ENCODE peak calls at places on chromosomes 6 and 20, in ten cellular contexts. B, W, M, V, E, K, T, F, L and A are unnamed samples. For H3K4me1, the result is how much of the 10 kb centered on the place peaks cover.

GRCh38 chr6:90375681-90376439 is 79.2 kb upstream of the BACH2 start:
- DNase-seq in F (no peak), K (no peak), M (no peak), T (no peak), L (no peak), E (no peak), V (no peak), W (peak), B (no peak), A (no peak)

GRCh38 chr6:161961796-161962195 is 687.9 kb upstream of the AGPAT4 start:
- DNase-seq in T (no peak), M (no peak), F (no peak), K (no peak), B (no peak), E (no peak), L (no peak), V (no peak), W (no peak), A (no peak)

GRCh38 chr6:37862415-37862814 is 42.9 kb downstream of the ZFAND3 start:
- DNase-seq in K (no peak), V (no peak), B (no peak), T (peak), L (peak), F (no peak), E (no peak), M (peak), W (no peak), A (no peak)

GRCh38 chr20:51313275-51313898 is 229.1 kb downstream of the NFATC2 start:
- DNase-seq in B (no peak), L (no peak), T (no peak), M (no peak), V (no peak), F (no peak), E (no peak), K (no peak), W (no peak), A (peak)

GRCh38 chr6:13454286-13455221 is 32.8 kb downstream of the GFOD1 start:
- DNase-seq in W (peak), E (peak), K (no peak), L (no peak), M (peak), B (peak), F (peak), T (no peak), V (no peak), A (peak)

GRCh38 chr6:2433686-2434085 is 188.3 kb upstream of the GMDS start:
- DNase-seq in K (peak), W (no peak), L (no peak), M (no peak), T (no peak), E (no peak), B (no peak), F (no peak), V (no peak), A (no peak)

GRCh38 chr20:22495789-22496188 is 88.6 kb downstream of the FOXA2 start:
- DNase-seq in W (no peak), L (no peak), M (no peak), B (no peak), T (no peak), V (no peak), K (no peak), E (no peak), F (no peak), A (no peak)

GRCh38 chr6:168258795-168259194 is 60.8 kb downstream of the DACT2 start:
- DNase-seq in K (no peak), W (no peak), T (no peak), L (no peak), E (no peak), V (no peak), B (no peak), M (no peak), F (no peak), A (no peak)

GRCh38 chr6:35496036-35496850 is 636 bp downstream of the TEAD3 start:
- DNase-seq in K (peak), M (no peak), E (no peak), V (no peak), B (no peak), T (no peak), F (no peak), W (peak), L (peak), A (no peak)

GRCh38 chr20:11976966-11977365 is 59.3 kb downstream of the BTBD3 start:
- DNase-seq in W (no peak), M (no peak), K (no peak), F (no peak), T (no peak), L (no peak), E (no peak), B (no peak), V (no peak), A (no peak)

GRCh38 chr6:106099235-106099537 is 13.1 kb downstream of the PRDM1 start:
- DNase-seq in F (no peak), L (no peak), E (no peak), M (no peak), B (no peak), V (no peak), K (no peak), T (no peak), W (peak), A (no peak)

GRCh38 chr6:130575971-130576370 is 210.2 kb downstream of the TMEM200A start:
- DNase-seq in E (no peak), W (no peak), L (no peak), M (no peak), F (no peak), K (no peak), T (no peak), V (no peak), B (peak), A (no peak)

GRCh38 chr6:78611097-78611625 is 256.2 kb upstream of the IRAK1BP1 start:
- DNase-seq in E (no peak), W (no peak), L (peak), T (no peak), V (no peak), F (no peak), M (no peak), B (no peak), K (no peak), A (no peak)

GRCh38 chr6:168703970-168704369 is 263.0 kb downstream of the SMOC2 start:
- DNase-seq in M (no peak), W (peak), L (no peak), E (no peak), K (no peak), V (no peak), B (no peak), T (no peak), F (no peak), A (no peak)

GRCh38 chr6:74826318-74826717 is 379.5 kb downstream of the COL12A1 start:
- DNase-seq in K (no peak), W (no peak), M (no peak), B (no peak), E (no peak), F (no peak), T (no peak), L (no peak), V (no peak), A (no peak)

GRCh38 chr6:138307352-138307751 is 70.4 kb upstream of the SMIM28 start:
- DNase-seq in M (no peak), W (peak), F (peak), T (no peak), L (no peak), B (no peak), E (no peak), V (no peak), K (no peak), A (peak)

GRCh38 chr6:69985180-69985579 is 118.8 kb downstream of the COL19A1 start:
- DNase-seq in T (no peak), M (no peak), E (no peak), L (no peak), K (no peak), W (no peak), B (no peak), V (no peak), F (no peak), A (no peak)

GRCh38 chr20:23270427-23270911 is 80.1 kb upstream of the NXT1 start:
- DNase-seq in T (no peak), F (no peak), M (no peak), W (peak), L (no peak), E (no peak), V (peak), B (no peak), K (peak), A (peak)

GRCh38 chr6:45614488-45615285 is 237.0 kb upstream of the SUPT3H start:
- DNase-seq in M (no peak), K (no peak), B (no peak), W (no peak), V (no peak), E (no peak), F (no peak), L (no peak), T (no peak), A (no peak)

GRCh38 chr6:39088331-39088730 is 26.7 kb downstream of the SAYSD1 start:
- DNase-seq in K (no peak), B (no peak), L (peak), M (peak), E (peak), F (peak), V (no peak), T (peak), W (peak), A (peak)

GRCh38 chr20:4998160-4998651 is 3.1 kb downstream of the SLC23A2 start:
- DNase-seq in E (no peak), F (no peak), W (no peak), K (no peak), M (no peak), L (peak), B (no peak), T (no peak), V (no peak), A (no peak)

GRCh38 chr20:48791666-48792071 is 36.1 kb downstream of the PREX1 start:
- DNase-seq in F (no peak), V (no peak), B (no peak), W (peak), K (no peak), E (no peak), L (no peak), M (no peak), T (no peak), A (peak)

GRCh38 chr6:28981833-28982475 is 23.2 kb downstream of the ZNF311 start:
- DNase-seq in E (peak), L (peak), B (peak), T (peak), K (peak), V (peak), W (peak), M (peak), F (peak), A (peak)

GRCh38 chr6:90098025-90098474 is 198.6 kb downstream of the BACH2 start:
- DNase-seq in L (no peak), B (no peak), T (no peak), F (peak), K (peak), E (peak), W (peak), M (peak), V (peak), A (peak)

GRCh38 chr20:53032021-53033001 is 60.2 kb downstream of the TSHZ2 start:
- DNase-seq in W (peak), B (no peak), T (no peak), F (peak), L (no peak), M (peak), V (no peak), E (no peak), K (no peak), A (no peak)

GRCh38 chr20:45861157-45862075 is 4.0 kb downstream of the ZSWIM3 start:
- DNase-seq in M (no peak), V (no peak), K (no peak), F (no peak), T (no peak), B (no peak), L (no peak), W (no peak), E (no peak), A (peak)

DNA sequence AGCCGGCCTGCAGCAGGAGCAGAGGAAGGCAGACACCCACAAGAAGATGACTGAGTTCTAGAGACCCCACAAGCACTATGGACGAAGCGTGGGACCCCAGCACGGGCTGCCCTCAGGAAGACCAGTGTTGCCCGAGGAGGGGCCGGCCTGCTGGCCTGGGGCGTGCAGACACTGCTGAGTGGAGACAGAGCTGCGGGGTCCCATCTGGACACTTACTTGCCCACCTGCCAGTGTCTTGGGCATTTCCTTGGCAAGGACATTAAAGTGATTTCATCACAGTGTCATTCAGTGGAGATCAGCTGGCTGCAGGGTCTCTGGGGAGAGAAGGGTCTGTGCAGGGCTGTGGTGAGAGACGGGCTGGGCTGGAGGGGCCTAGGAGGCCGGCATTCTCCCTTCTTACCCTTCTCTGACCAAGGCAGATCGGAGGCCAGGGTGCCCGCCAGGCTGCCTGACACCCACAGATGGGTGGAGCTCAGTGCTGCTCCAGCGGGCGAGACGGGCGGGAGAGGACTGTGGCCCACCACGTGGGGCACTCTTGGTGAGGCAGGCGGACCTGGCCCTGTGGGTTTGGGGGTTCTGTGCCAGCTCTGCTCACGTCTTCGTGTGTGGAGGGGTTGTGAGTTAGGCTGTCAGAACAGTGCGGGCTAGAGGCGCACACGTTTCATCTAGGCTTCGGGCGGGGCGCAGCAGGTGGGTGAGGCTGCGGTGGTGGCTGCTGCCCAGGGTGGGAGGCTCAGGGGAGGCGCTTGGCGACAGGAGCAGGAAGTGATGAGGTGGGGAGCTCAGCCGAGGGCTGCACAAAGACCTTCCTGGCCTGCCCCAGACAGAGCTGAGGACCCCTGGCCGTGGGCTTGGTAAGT is at the start of gene LIME1:
- DNase-seq in M (peak), T (peak), B (peak), E (no peak), L (no peak), F (no peak), W (no peak), V (no peak), K (peak), A (no peak)
- H3K4me1 ChIP-seq in M (under half), T (under half), B (under half), E (under half), L (under half), F (under half), W (under half), V (under half), K (under half), A (under half)

GRCh38 chr6:157222201-157222981 is 100.9 kb downstream of the TMEM242 start:
- DNase-seq in E (peak), V (no peak), B (no peak), L (no peak), K (no peak), M (no peak), T (no peak), F (no peak), W (no peak), A (no peak)

GRCh38 chr6:157224178-157224956 is 99.0 kb downstream of the TMEM242 start:
- DNase-seq in E (peak), F (no peak), L (no peak), B (no peak), W (no peak), M (no peak), V (no peak), T (no peak), K (peak), A (no peak)

GRCh38 chr6:157224957-157225574 is 98.3 kb downstream of the TMEM242 start:
- DNase-seq in W (no peak), K (no peak), F (no peak), M (no peak), L (no peak), V (no peak), T (no peak), E (peak), B (no peak), A (no peak)

GRCh38 chr6:157223021-157223430 is 100.3 kb downstream of the TMEM242 start:
- DNase-seq in B (no peak), M (no peak), V (no peak), F (no peak), L (no peak), E (peak), K (no peak), W (no peak), T (no peak), A (no peak)

GRCh38 chr6:157223486-157223885 is 99.8 kb downstream of the TMEM242 start:
- DNase-seq in K (no peak), M (no peak), E (peak), L (no peak), T (no peak), W (no peak), F (no peak), B (no peak), V (no peak), A (no peak)
- H3K4me1 ChIP-seq in K (under half), M (under half), E (under half), L (under half), T (under half), W (under half), F (under half), B (half or more), V (under half), A (under half)

GRCh38 chr6:143957679-143958274 is 50.3 kb downstream of the PLAGL1 start:
- DNase-seq in K (no peak), V (no peak), E (no peak), F (no peak), L (no peak), B (no peak), T (no peak), M (no peak), W (no peak), A (no peak)
- H3K4me1 ChIP-seq in K (under half), V (under half), E (under half), F (under half), L (half or more), B (under half), T (under half), M (under half), W (under half), A (under half)

DNA sequence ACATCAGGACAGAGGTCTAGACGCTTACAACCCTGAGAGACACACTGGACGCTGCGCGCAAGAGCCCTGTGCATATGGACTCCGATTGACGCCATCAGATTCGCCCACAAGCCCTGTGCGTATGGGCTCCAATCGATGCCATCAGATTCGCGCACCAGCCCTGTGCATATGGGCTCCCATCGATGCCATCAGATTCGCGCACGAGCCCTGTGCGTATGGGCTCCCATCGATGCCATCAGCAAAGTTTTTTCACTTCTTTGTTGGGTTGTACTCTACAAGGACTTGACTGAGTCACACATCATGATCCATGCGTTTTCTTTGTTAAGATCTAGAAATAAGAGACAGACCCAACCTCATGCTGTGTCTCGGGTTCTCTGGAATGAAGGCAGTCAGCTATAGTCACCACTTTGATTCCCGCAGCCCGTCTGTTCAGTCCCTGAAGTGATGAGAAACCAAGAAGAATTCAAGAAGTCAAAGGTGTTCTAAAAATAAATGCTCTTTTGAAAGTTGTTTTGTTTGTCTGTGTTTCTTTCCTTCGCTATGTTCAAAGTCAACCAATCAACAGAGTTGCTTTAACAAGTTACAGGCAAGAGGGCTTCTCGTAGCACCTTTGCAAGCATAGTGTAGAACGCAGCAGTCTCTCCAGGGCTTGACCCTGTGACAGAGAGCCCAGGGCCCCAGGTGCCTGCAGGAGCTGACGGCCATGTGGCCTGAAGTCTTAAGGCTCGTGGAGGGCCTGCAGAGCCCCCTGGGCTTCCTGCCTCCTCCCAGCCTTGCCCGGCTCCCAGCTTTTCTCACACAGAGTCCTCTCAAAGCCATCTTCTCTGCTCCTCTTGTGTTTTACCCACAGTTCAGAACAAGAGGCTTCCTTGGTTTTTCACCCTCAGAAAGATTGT is 7.9 kb downstream of the RPS6KA2 start:
- DNase-seq in T (no peak), V (no peak), E (no peak), K (no peak), L (no peak), F (no peak), M (no peak), W (peak), B (no peak), A (no peak)
- H3K4me1 ChIP-seq in T (under half), V (under half), E (half or more), K (under half), L (under half), F (half or more), M (under half), W (under half), B (under half), A (half or more)

GRCh38 chr6:111558690-111559192 is 46.9 kb downstream of the TRAF3IP2 start:
- DNase-seq in M (no peak), E (no peak), V (no peak), B (no peak), K (no peak), F (no peak), W (no peak), T (no peak), L (no peak), A (no peak)

GRCh38 chr6:111552999-111553398 is 52.7 kb downstream of the TRAF3IP2 start:
- DNase-seq in M (no peak), F (no peak), E (no peak), K (no peak), B (no peak), V (no peak), L (no peak), T (no peak), W (no peak), A (no peak)

GRCh38 chr6:111555041-111555440 is 50.6 kb downstream of the TRAF3IP2 start:
- DNase-seq in L (no peak), V (no peak), M (no peak), E (no peak), F (no peak), K (no peak), T (no peak), B (no peak), W (peak), A (no peak)

GRCh38 chr6:111553580-111553979 is 52.1 kb downstream of the TRAF3IP2 start:
- DNase-seq in V (no peak), T (no peak), M (no peak), L (no peak), E (no peak), W (no peak), F (no peak), K (no peak), B (no peak), A (no peak)

DNA sequence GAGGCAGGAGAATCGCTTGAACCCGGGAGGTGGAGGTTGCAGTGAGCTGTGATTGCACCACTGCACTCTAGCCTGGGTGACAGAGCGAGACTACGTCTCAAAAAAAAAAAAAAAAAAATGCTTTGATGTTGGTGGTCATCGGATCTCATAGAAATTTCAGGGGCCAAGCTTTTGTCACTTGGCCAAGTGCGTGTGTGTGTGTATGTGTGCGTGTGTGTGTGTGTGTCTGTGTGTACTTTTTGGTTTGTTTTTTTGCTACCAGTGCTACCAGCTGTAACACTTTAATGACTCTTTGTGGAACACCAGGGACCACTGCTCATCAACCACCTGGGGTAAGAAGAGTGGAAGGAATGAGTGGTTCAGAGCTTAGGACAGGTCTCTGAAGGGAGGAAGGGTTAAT is 49.7 kb downstream of the TRAF3IP2 start:
- DNase-seq in F (no peak), W (no peak), E (no peak), B (no peak), K (no peak), V (no peak), L (no peak), M (no peak), T (no peak), A (no peak)
- H3K4me1 ChIP-seq in F (half or more), W (under half), E (half or more), B (under half), K (half or more), V (under half), L (under half), M (under half), T (under half), A (under half)

GRCh38 chr6:4289770-4290320 is 154.5 kb upstream of the ECI2 start:
- DNase-seq in W (no peak), B (no peak), K (no peak), M (no peak), E (no peak), T (no peak), V (no peak), L (no peak), F (no peak), A (no peak)
- H3K4me1 ChIP-seq in W (under half), B (under half), K (under half), M (under half), E (under half), T (under half), V (under half), L (under half), F (under half), A (under half)